ENCODE peak calls at places on chromosome 19, in four cellular contexts. R is astrocyte of the spinal cord; L is CD8-positive, alpha-beta T cell; K is hepatocyte. U is an unnamed sample.

GRCh38 chr19:4878491-4878968 is 11.1 kb upstream of the PLIN3 start:
- DNase-seq in R (no peak), L (no peak), K (no peak), U (no peak)

GRCh38 chr19:47019431-47020041 is at the start of gene NPAS1:
- DNase-seq in R (no peak), L (no peak), K (peak), U (no peak)

GRCh38 chr19:41714598-41714997 is 6.2 kb downstream of the CEACAM5 start:
- DNase-seq in R (no peak), L (no peak), K (no peak), U (no peak)

GRCh38 chr19:1151917-1152601 is 22.0 kb downstream of the SBNO2 start:
- DNase-seq in R (no peak), L (no peak), K (no peak), U (no peak)

GRCh38 chr19:35213678-35214632 is 14.6 kb downstream of the FAM187B start:
- DNase-seq in R (peak), L (peak), K (peak), U (peak)

GRCh38 chr19:7632340-7633203 is 947 bp downstream of the PCP2 start:
- DNase-seq in R (no peak), L (no peak), K (no peak), U (no peak)

GRCh38 chr19:49491030-49491803 is 3.8 kb downstream of the RPL13A start:
- DNase-seq in R (no peak), L (no peak), K (no peak), U (no peak)

GRCh38 chr19:42051166-42052115 is 18.6 kb downstream of the GRIK5 start:
- DNase-seq in R (no peak), L (no peak), K (peak), U (no peak)

GRCh38 chr19:12749938-12750521 is 1.6 kb upstream of the BEST2 start:
- DNase-seq in R (peak), L (no peak), K (no peak), U (no peak)

GRCh38 chr19:55227241-55228014 is 1.1 kb downstream of the TMEM86B start:
- DNase-seq in R (no peak), L (no peak), K (no peak), U (no peak)

GRCh38 chr19:19226204-19226603 is 14.4 kb downstream of the NCAN start:
- DNase-seq in R (no peak), L (no peak), K (no peak), U (no peak)

GRCh38 chr19:47891923-47892666 is 6.0 kb upstream of the SULT2A1 start:
- DNase-seq in R (no peak), L (no peak), K (peak), U (no peak)

GRCh38 chr19:29708553-29709439 is 6.3 kb downstream of the C19orf12 start:
- DNase-seq in R (no peak), L (no peak), K (peak), U (no peak)

GRCh38 chr19:41860419-41861097 is 503 bp downstream of the RPS19 start:
- DNase-seq in R (no peak), L (peak), K (no peak), U (no peak)

GRCh38 chr19:3039641-3040077 is 10.6 kb upstream of the TLE2 start:
- DNase-seq in R (no peak), L (no peak), K (no peak), U (no peak)

GRCh38 chr19:8240274-8241229 is 31.4 kb downstream of the CERS4 start:
- DNase-seq in R (peak), L (peak), K (peak), U (peak)

GRCh38 chr19:16527971-16528521 is 14.2 kb downstream of the CHERP start:
- DNase-seq in R (no peak), L (peak), K (no peak), U (no peak)

GRCh38 chr19:13118424-13119193 is 545 bp downstream of the NACC1 start:
- DNase-seq in R (peak), L (no peak), K (peak), U (peak)

GRCh38 chr19:995051-995827 is 5.0 kb upstream of the GRIN3B start:
- DNase-seq in R (no peak), L (no peak), K (no peak), U (no peak)

GRCh38 chr19:45643024-45643926 is 4.1 kb upstream of the EML2 start:
- DNase-seq in R (peak), L (peak), K (peak), U (peak)

GRCh38 chr19:11177592-11177991 is 19.8 kb downstream of the KANK2 start:
- DNase-seq in R (no peak), L (no peak), K (no peak), U (no peak)

GRCh38 chr19:51272183-51272817 is 21.4 kb downstream of the SIGLECL1 start:
- DNase-seq in R (no peak), L (no peak), K (no peak), U (no peak)

GRCh38 chr19:43460362-43461016 is 4.9 kb downstream of the LYPD3 start:
- DNase-seq in R (no peak), L (no peak), K (no peak), U (no peak)

GRCh38 chr19:4730740-4731171 is 7.1 kb upstream of the DPP9 start:
- DNase-seq in R (no peak), L (peak), K (no peak), U (peak)

GRCh38 chr19:7480975-7481265 is 7.9 kb downstream of the PEX11G start:
- DNase-seq in R (no peak), L (no peak), K (no peak), U (no peak)

GRCh38 chr19:34337747-34338146 is 27.2 kb upstream of the GPI start:
- DNase-seq in R (no peak), L (no peak), K (no peak), U (no peak)

GRCh38 chr19:19538077-19538764 is at the start of gene CILP2:
- DNase-seq in R (no peak), L (peak), K (peak), U (peak)

GRCh38 chr19:29671393-29672076 is 6.3 kb downstream of the PLEKHF1 start:
- DNase-seq in R (peak), L (peak), K (peak), U (peak)

GRCh38 chr19:934865-935422 is 9.1 kb downstream of the ARID3A start:
- DNase-seq in R (peak), L (no peak), K (peak), U (no peak)

GRCh38 chr19:45663800-45664199 is 4.2 kb upstream of the GIPR start:
- DNase-seq in R (no peak), L (no peak), K (no peak), U (no peak)

DNA sequence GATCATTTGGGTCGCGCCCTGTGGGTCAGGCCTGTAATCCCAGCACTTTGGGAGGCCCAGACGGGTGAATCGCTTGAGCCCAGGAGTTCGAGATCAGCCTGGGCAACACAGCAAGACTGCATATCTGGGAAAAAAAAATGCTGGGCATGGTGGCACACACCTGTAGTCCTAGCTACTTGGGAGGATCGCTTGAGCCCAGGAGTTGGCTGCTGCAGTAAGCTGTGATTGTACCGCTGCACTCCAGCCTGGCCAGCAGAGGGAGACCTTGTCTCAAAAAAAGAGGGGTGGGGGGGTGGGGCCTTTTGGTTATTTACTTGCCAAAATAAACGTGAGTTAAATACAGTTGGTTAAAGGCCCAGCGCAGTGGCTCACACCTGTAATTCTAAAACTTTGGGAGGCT is 9.8 kb upstream of the ZNF544 start:
- DNase-seq in R (no peak), L (peak), K (no peak), U (no peak)
- TF ChIP-seq CTCF in R (no peak), L (peak), K (peak), U (peak)

DNA sequence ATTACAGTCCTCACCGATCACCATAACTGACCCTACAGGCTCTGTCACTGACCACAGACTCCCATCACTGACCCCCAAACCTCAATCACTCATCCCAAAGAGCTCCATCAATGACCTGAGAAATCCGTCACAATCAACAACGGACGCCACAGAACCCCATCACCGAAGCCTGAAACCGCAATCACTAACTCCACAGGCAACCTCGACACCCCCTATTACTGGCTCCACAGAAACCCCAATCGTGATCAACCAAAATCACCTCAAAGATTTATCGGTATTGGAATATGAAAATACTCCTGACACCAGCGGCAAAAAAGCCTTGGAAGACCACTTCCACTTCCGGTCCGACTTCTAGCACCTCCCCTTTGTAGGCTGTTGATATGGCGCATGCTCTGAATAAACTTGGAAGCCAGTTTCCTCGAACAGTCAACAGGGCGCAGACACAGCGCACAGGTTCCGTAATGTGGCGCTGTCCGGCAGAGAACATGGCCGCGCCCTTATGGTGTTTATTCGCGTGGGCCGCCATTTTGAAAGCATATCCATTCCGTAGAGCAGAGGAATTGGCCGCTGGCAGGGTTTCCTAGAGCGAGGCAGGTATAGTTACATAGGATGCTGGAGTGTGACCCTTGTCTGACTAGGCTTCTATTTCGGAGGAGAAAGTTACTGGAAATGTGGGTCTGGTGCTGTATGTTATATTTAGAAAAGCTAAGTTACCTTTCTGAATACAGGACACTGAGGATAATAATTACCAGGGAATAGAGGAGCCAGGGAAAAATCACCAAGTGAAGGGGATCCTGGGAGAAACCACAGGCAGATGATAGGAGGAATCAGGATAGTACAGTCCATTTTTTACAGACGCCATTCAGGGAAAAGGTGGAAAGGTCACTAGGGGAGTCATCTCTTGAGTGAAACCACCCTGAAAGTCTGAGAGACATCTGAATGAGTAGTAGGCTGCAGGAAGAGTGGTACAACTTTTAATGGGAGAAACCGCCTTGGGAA is at the start of gene ZNF585A:
- DNase-seq in R (peak), L (peak), K (peak), U (peak)
- TF ChIP-seq CTCF in R (peak), L (no peak), K (no peak), U (peak)

DNA sequence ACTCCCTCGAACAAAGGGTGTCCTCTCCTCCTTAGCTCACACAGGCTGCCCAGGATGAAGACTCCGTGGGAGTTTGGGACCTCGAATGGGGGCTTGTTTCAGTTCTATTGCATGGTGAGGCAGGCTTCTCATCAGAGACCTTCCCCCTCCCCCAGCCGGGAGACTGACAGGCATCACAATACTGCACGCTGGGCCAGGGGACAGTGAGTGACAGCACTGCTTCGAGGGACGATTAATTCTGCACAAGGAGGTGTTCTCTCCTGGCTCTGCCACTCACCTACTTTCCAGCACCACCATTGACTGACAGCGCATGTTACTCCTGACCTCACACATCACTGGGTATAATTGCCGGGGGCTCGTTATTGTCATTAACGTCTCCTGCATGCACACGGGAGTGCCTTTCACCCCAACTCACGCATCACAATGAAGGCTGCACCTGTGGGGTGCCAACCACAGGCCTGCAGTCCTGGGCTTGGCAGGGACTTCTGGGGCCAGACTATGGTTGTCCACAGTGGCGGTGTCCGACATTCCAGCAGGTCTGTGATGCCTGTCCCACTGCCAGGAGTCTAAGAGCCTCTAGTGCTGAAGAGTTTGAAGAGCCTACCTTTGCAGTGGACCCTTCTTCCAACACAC is 412.2 kb upstream of the TSHZ3 start:
- DNase-seq in R (no peak), L (no peak), K (no peak), U (no peak)
- TF ChIP-seq CTCF in R (no peak), L (no peak), K (no peak), U (no peak)

GRCh38 chr19:18193388-18194207 is 580 bp downstream of the MPV17L2 start:
- DNase-seq in R (no peak), L (no peak), K (no peak), U (no peak)
- TF ChIP-seq CTCF in R (no peak), L (no peak), K (no peak), U (no peak)

GRCh38 chr19:32651729-32652140 is 23.2 kb downstream of the ANKRD27 start:
- DNase-seq in R (peak), L (no peak), K (peak), U (no peak)
- TF ChIP-seq CTCF in R (peak), L (no peak), K (peak), U (no peak)

DNA sequence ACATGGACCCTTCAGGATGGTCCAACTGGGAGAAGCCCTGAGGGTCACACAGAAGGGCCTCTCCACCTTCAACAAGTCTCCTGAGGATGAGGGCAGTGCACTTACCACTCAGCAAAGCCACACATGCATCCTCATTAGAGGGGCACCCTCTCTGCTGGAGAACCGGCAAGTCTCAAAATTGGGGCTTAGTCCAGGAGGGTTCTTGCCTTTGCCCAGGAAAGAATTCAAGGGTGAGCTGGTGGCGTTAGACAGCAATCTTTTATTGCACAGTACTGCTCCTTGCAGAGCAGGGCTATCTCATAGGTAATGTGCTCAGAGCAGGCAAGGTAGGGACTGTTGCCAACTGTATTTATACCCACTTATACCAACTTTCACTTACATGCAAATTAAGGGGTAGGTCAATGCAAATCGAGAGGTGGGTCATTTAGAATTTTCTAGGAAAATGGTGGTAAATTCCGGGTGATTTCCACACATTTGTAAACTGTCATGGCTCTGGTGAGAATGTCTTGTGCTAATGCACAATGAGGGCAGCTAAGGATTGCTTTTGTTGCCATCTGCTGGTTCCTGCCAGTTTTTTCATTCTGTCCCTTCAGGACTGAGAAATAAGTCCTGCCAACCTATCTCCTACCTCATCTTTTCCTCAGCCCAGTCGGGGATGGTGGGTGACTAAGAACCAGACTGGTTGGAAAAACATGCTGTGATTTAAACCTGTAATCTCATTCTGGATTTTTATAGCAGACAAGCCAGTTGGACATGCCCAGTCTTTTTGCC is 27.8 kb upstream of the IGSF23 start:
- DNase-seq in R (peak), L (no peak), K (no peak), U (no peak)
- TF ChIP-seq CTCF in R (no peak), L (no peak), K (peak), U (no peak)

DNA sequence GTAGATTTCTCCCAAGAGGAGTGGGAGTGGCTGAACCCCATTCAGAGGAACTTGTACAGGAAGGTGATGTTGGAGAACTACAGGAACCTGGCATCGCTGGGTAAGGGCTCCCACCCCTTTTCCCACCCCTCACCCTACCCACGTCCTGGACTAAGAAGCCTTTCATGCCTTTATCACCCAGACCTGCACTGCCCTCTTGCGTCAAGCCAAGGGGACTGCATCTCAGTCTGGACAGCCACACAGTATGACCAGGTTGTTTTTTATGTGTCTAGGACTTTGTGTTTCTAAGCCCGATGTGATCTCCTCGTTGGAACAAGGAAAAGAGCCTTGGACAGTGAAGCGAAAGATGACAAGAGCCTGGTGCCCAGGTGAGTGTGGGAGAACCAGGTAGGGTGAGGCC is 8.8 kb downstream of the ZFP28 start:
- DNase-seq in R (no peak), L (no peak), K (no peak), U (no peak)
- TF ChIP-seq CTCF in R (peak), L (no peak), K (no peak), U (no peak)

DNA sequence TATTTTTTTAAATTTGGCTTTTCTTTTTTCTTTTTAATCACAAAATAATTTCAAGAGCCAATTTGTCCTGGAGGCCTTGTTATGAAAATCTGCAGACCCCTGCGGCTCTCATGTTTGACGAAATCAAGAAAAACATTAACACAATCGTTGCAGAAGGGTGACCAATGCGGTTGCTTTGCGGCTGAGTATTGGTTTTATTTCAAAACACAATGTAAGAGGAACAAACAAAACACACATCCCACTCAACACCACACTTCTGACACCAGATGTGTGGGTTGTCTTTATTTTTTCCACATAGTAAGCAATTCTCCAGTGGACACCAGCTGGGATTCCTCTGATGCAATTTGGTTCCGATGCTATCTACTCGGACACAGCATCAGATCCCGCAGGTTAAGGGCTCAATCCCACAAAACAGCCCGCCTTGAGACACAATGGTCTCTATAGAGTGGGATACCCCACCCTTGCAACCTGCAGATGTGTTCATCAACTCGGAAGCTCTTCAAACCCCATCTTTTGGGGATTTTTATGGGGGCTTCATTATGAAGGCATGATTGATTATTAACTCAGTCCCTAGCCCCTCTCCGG is 21.9 kb upstream of the CCDC124 start:
- DNase-seq in R (peak), L (no peak), K (no peak), U (no peak)
- TF ChIP-seq CTCF in R (no peak), L (no peak), K (no peak), U (no peak)

U was measured in GM10248.